ENCODE peak calls at places on chromosomes 16 and 17, in four cellular contexts. X is adrenal gland, N is Peyer's patch, I is esophagus squamous epithelium. R is an unnamed sample.

GRCh38 chr17:41678907-41679739 is 9.6 kb upstream of the EIF1 start:
- DNase-seq in X (no peak), N (peak), I (no peak), R (peak)

GRCh38 chr16:50427107-50427506 is 58.3 kb upstream of the BRD7 start:
- DNase-seq in X (no peak), N (no peak), I (no peak), R (no peak)

GRCh38 chr17:62804822-62805221 is 3.3 kb downstream of the MARCHF10 start:
- DNase-seq in X (peak), N (no peak), I (no peak), R (no peak)

GRCh38 chr17:79930077-79930785 is 91.0 kb upstream of the CBX4 start:
- DNase-seq in X (no peak), N (no peak), I (no peak), R (no peak)

GRCh38 chr17:34252890-34253525 is 2.1 kb upstream of the CCL2 start:
- DNase-seq in X (no peak), N (no peak), I (no peak), R (no peak)

GRCh38 chr17:180380-181212 is 854 bp downstream of the DOC2B start:
- DNase-seq in X (no peak), N (no peak), I (no peak), R (no peak)

GRCh38 chr16:28218109-28218508 is 6.3 kb upstream of the XPO6 start:
- DNase-seq in X (peak), N (peak), I (no peak), R (peak)

GRCh38 chr17:49069585-49070273 is 62.8 kb upstream of the B4GALNT2 start:
- DNase-seq in X (no peak), N (no peak), I (no peak), R (no peak)

GRCh38 chr17:38636054-38636453 is 30.3 kb upstream of the SRCIN1 start:
- DNase-seq in X (peak), N (no peak), I (no peak), R (no peak)

GRCh38 chr17:164536-165235 is 16.8 kb downstream of the DOC2B start:
- DNase-seq in X (peak), N (no peak), I (no peak), R (peak)

GRCh38 chr17:79097226-79098055 is 22.8 kb downstream of the ENGASE start:
- DNase-seq in X (no peak), N (no peak), I (no peak), R (no peak)

GRCh38 chr16:57998484-57998883 is 2.0 kb downstream of the ZNF319 start:
- DNase-seq in X (no peak), N (peak), I (no peak), R (peak)

DNA sequence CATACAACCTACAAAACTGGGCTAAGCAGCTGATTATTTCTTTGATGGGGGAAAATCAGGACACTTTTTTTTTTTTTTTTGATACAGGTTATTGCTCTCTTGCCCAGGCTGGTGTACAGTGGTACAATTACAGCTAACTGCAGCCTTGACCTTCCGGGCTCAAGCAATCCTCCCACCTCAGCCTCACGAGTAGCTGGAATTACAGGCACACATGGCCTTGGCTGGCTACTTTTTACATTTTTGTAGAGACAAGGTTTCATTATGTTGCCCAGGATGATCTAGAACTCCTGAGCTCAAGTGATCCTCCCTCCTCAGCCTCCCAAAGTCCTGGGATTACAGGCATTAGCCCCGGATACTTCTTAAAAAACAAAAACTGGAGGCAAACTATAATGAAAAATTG is 20.6 kb upstream of the TMEM97 start:
- DNase-seq in X (no peak), N (no peak), I (no peak), R (no peak)
- TF ChIP-seq POLR2A in X (no peak), N (no peak), I (no peak), R (no peak)

DNA sequence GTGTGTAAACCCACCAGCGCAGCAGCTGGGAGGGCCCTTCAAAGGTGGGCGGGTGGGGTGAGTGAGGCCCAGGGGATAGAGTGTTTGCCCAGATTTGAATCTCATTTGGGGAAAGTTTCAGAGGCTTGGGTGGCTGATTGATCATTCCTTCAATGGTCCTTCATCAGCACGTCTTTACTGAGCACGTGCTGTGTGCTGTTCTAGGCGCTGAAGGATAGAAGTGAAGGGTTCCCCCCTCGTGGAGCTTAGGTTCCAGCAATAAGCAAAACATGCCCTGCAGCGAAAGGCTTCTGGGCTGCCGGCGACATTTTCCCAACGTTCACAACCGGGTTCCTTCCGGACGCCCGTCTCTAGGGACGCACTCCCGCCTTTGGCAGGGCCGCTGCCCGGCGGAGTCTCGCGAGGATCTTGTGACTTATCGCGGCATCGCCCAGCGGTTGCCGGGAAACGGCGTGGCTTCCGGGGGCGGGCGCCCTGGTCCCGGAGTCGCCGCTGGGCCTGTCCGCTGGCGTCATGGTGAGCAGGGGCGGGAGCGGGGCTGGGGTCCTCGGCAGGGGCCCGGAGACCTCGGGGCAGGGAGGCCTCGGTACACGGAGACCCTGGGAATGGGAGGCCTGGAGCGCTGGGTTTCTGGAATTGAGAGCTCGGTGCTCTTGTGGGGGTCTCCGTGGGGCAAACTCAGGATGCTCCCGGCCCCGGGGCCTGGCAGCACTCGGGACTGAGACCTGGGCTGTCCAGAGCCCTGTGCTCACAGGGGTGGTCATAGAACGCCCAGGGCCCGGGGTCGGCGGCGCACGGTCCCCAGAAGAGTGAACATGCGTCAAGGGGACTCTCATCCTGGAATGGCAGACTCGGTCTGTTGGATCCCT is 3.2 kb upstream of the DBNDD1 start:
- DNase-seq in X (peak), N (peak), I (no peak), R (peak)
- TF ChIP-seq POLR2A in X (no peak), N (no peak), I (peak), R (peak)

GRCh38 chr17:17681187-17681743 is at the start of gene RAI1:
- DNase-seq in X (peak), N (peak), I (no peak), R (peak)

GRCh38 chr17:17683710-17684365 is 2.6 kb downstream of the RAI1 start:
- DNase-seq in X (no peak), N (no peak), I (no peak), R (no peak)

GRCh38 chr17:17681744-17682292 is 560 bp downstream of the RAI1 start:
- DNase-seq in X (no peak), N (peak), I (no peak), R (peak)

GRCh38 chr17:17682293-17682736 is 1.1 kb downstream of the RAI1 start:
- DNase-seq in X (no peak), N (peak), I (no peak), R (peak)

DNA sequence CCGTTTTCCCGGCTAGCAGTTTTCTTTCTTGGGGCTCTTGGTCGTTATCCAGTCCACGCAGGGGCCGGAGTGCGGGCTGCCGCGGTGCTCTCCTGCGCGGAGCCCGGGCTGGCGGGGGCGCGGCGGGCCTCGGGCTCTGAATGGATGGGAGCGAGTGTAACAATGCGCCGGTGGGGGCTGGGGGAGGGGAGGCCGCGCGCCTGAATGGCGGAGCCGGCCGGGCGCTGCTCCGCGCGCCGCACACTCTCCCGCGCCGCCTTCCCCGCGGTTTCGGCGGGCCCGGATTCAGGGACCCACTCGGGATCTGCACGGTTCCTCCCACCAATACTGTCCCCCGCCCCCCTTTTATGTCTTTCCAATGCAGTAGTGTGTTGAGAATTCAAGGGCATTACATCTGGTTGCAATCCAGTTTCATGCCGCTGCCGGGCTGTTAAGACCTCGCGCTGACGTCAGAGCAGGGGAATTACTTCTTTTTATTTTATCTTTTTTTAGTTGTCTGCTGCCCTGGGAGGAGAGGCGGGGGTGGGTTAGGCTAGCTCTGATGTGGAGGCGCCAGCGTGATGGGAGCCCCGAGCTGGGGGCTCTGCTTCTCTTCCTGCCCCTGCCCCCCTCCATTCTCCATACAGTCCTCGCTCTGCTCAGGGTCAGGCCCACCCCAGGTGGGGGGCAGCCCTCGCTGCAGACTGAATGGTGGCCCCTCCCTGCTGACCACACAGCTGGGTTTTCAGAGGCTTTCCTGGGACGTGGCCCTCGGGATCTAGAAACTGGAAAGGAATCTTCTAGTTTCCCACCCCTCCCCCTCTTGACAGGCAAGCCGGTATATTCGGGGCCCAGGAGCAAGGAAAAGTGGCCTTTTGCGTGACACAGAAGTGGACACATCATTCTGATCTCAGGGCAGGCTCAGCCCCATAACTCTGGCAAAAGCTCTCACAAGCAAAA is 1.7 kb downstream of the RAI1 start:
- DNase-seq in X (peak), N (peak), I (no peak), R (peak)
- TF ChIP-seq POLR2A in X (no peak), N (peak), I (no peak), R (peak)

DNA sequence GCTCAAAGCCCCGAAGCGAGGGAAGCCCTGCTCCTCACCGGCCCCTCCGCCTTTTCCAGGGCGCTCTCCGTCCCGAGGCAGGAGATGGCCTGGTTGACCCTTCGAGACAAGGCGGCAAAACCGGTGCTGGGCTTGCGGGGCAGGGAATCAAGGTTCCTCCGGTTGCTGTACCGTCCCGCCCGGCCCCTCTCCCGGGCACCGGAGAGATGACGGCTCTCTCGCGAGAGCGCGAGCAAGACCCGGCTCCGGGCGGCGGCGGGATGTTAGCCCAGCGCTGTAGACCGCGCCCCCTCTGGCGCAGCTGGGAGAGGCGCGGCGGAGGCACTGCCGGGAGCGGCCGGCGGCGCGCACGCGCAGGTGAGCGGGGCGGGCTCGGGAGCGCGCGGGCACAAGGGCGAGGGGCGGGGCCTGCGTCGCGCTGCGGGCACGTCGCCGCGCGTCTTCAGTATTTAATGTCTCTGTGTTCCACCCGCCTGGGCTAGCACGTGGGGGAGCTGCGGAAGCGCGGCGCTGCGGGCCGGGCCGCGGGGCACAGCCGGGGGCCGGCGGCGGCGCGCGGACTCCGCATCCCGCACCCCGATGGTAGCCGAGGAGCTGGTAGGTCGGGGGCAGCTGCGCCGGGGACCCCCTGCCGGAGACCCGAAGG is at the start of gene AKAP1:
- DNase-seq in X (peak), N (peak), I (peak), R (peak)
- TF ChIP-seq POLR2A in X (peak), N (peak), I (peak), R (peak)

GRCh38 chr16:79347176-79347715 is 253.3 kb downstream of the MAF start:
- DNase-seq in X (no peak), N (no peak), I (no peak), R (no peak)
- TF ChIP-seq POLR2A in X (no peak), N (no peak), I (no peak), R (no peak)

DNA sequence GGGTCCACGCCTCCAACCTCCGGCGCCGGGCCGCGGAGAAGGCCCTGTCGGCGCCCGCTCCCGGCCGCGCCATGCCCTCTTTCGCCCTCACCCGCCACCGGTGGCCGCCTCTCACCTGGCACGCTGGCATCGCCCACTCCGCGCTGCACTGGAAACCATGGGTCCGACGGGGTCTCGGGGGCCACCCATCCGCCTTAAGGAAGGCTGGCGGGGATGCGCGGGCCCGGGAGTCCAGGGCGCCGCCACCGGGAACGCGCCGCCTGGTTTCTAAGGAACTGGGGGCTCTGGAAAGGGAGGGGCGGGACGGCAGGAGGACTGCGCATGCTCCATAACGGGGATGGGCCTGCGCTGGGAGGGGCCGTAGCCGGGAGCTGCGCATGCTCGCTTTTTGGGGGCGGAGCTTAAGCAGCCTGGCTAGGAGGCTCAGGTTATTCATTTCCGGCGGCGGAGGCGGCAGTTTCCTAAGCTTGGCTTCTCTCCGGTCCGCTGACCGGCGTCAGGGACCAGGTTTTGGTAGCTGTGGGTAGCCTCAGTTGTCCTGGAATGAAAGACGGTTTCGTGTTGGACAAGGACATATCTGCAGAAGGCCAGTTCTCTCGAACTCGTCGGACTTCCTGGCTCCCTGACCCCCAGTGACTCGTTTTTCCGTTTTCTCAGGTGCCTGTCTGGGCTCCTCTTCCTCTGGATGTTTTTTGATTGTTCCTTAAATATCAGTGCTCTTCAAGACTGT is at the start of gene GFOD2:
- DNase-seq in X (peak), N (peak), I (peak), R (peak)
- TF ChIP-seq POLR2A in X (peak), N (peak), I (peak), R (peak)

GRCh38 chr17:28751600-28752366 is 8.0 kb downstream of the TRAF4 start:
- DNase-seq in X (no peak), N (no peak), I (no peak), R (no peak)

GRCh38 chr17:28747801-28748750 is 4.3 kb downstream of the TRAF4 start:
- DNase-seq in X (no peak), N (no peak), I (no peak), R (no peak)

GRCh38 chr17:28748852-28749515 is 5.2 kb downstream of the TRAF4 start:
- DNase-seq in X (no peak), N (no peak), I (no peak), R (no peak)

GRCh38 chr17:28749516-28750177 is 5.8 kb downstream of the TRAF4 start:
- DNase-seq in X (no peak), N (no peak), I (no peak), R (no peak)

DNA sequence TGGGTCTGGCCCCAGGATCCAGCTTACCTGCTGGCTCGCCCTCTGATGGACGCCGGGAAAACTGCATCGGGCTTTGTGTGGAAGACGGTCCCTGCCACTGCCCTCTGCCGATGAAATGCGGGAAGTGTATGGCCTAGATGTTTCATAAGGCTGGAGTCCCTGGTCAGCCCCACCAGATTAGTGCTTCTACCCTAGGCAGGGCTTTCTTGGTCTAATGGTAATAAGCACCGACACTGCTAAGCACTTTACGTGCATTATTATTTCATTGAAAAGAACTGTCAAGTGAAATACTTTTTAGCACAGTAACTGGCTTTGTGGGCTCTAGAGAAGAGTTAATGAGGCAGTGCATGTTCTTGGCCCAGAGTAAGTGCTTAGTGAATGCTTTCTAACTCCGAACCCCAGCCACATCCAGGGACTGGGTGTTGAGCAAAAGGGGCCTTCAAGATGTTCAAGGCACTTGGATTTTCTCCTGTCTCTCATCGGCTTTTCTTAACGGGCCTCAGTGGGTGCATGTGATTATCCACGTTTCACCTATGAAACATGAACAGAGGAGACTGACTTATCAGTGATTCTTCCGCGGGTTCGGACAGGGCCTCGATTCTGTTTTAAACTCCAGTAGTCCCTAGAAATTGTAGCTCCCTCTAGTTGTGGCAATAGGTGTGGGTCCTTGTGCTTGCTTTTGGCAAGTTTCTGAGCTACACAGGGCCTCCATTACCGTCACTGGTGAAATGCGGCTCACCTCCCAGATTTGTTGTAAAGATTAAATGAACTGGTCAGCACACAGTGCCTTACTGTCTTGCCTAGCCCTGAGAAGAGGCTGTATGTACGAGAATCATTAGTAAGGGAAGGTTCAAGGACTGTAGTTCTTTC is 6.6 kb downstream of the TRAF4 start:
- DNase-seq in X (peak), N (peak), I (peak), R (peak)
- TF ChIP-seq POLR2A in X (no peak), N (peak), I (no peak), R (no peak)